ENCODE peak calls at places on chromosome X, in six cellular contexts. One of them, this sample, is unnamed.
A peak's percentile ranks its signal among the peaks of the same experiment; 100 is the strongest.

GRCh38 chrX:68571292-68572256 is 72.7 kb downstream of the YIPF6 start:
- DNase-seq in fibroblast of lung: peak; percentile 82
- DNase-seq in heart right ventricle: no peak
- DNase-seq in omental fat pad: no peak
- DNase-seq in GM06990: peak; percentile 8
- DNase-seq in astrocyte of the spinal cord: peak; percentile 69
- DNase-seq in this sample: peak; percentile 79

GRCh38 chrX:96861228-96861627 is 22.5 kb upstream of the RPA4 start:
- DNase-seq in GM06990: no peak
- DNase-seq in astrocyte of the spinal cord: no peak
- DNase-seq in heart right ventricle: no peak
- DNase-seq in omental fat pad: no peak
- DNase-seq in fibroblast of lung: no peak
- DNase-seq in this sample: no peak

GRCh38 chrX:139820358-139820984 is 112.4 kb downstream of the ATP11C start:
- DNase-seq in omental fat pad: no peak
- DNase-seq in astrocyte of the spinal cord: no peak
- DNase-seq in heart right ventricle: no peak
- DNase-seq in fibroblast of lung: no peak
- DNase-seq in GM06990: no peak
- DNase-seq in this sample: no peak

GRCh38 chrX:78517124-78517523 is 142.0 kb downstream of the RTL3 start:
- DNase-seq in GM06990: peak; percentile 47
- DNase-seq in omental fat pad: no peak
- DNase-seq in astrocyte of the spinal cord: peak; percentile 33
- DNase-seq in fibroblast of lung: peak; percentile 57
- DNase-seq in heart right ventricle: no peak
- DNase-seq in this sample: no peak

GRCh38 chrX:30957753-30958152 is 68.7 kb upstream of the TAB3 start:
- DNase-seq in omental fat pad: no peak
- DNase-seq in astrocyte of the spinal cord: peak; percentile 12
- DNase-seq in GM06990: no peak
- DNase-seq in heart right ventricle: no peak
- DNase-seq in fibroblast of lung: peak; percentile 60
- DNase-seq in this sample: peak; percentile 64

GRCh38 chrX:129755779-129756650 is 17.2 kb downstream of the XPNPEP2 start:
- DNase-seq in fibroblast of lung: no peak
- DNase-seq in heart right ventricle: no peak
- DNase-seq in astrocyte of the spinal cord: no peak
- DNase-seq in omental fat pad: no peak
- DNase-seq in GM06990: no peak
- DNase-seq in this sample: no peak

GRCh38 chrX:49269768-49270248 is at the start of gene PPP1R3F:
- DNase-seq in astrocyte of the spinal cord: no peak
- DNase-seq in GM06990: no peak
- DNase-seq in omental fat pad: no peak
- DNase-seq in heart right ventricle: no peak
- DNase-seq in fibroblast of lung: no peak
- DNase-seq in this sample: no peak

GRCh38 chrX:23434356-23434884 is 99.8 kb downstream of the PTCHD1 start:
- DNase-seq in astrocyte of the spinal cord: peak; percentile 89
- DNase-seq in GM06990: no peak
- DNase-seq in fibroblast of lung: peak; percentile 95
- DNase-seq in omental fat pad: no peak
- DNase-seq in heart right ventricle: peak; percentile 63
- DNase-seq in this sample: peak; percentile 82

GRCh38 chrX:13389501-13389900 is 69.6 kb upstream of the ATXN3L start:
- DNase-seq in omental fat pad: no peak
- DNase-seq in fibroblast of lung: no peak
- DNase-seq in GM06990: no peak
- DNase-seq in heart right ventricle: no peak
- DNase-seq in astrocyte of the spinal cord: no peak
- DNase-seq in this sample: no peak

GRCh38 chrX:131881194-131881593 is 141.9 kb upstream of the STK26 start:
- DNase-seq in astrocyte of the spinal cord: no peak
- DNase-seq in fibroblast of lung: no peak
- DNase-seq in GM06990: no peak
- DNase-seq in omental fat pad: no peak
- DNase-seq in heart right ventricle: no peak
- DNase-seq in this sample: no peak

GRCh38 chrX:35842657-35843056 is 44.5 kb downstream of the MAGEB16 start:
- DNase-seq in heart right ventricle: no peak
- DNase-seq in astrocyte of the spinal cord: no peak
- DNase-seq in GM06990: no peak
- DNase-seq in fibroblast of lung: no peak
- DNase-seq in omental fat pad: no peak
- DNase-seq in this sample: no peak

GRCh38 chrX:10055430-10055829 is 88.3 kb downstream of the CLDN34 start:
- DNase-seq in astrocyte of the spinal cord: no peak
- DNase-seq in omental fat pad: no peak
- DNase-seq in fibroblast of lung: no peak
- DNase-seq in GM06990: no peak
- DNase-seq in heart right ventricle: no peak
- DNase-seq in this sample: no peak

GRCh38 chrX:140434347-140434746 is 70.5 kb downstream of the SOX3 start:
- DNase-seq in GM06990: no peak
- DNase-seq in omental fat pad: no peak
- DNase-seq in fibroblast of lung: no peak
- DNase-seq in heart right ventricle: no peak
- DNase-seq in astrocyte of the spinal cord: no peak
- DNase-seq in this sample: no peak

GRCh38 chrX:154457491-154458115 is 478 bp upstream of the PLXNA3 start:
- DNase-seq in heart right ventricle: peak; percentile 9
- DNase-seq in omental fat pad: no peak
- DNase-seq in GM06990: peak; percentile 74
- DNase-seq in astrocyte of the spinal cord: no peak
- DNase-seq in fibroblast of lung: no peak
- DNase-seq in this sample: peak; percentile 25

GRCh38 chrX:145910017-145910416 is 92.4 kb downstream of the SLITRK2 start:
- DNase-seq in omental fat pad: no peak
- DNase-seq in heart right ventricle: no peak
- DNase-seq in astrocyte of the spinal cord: no peak
- DNase-seq in fibroblast of lung: no peak
- DNase-seq in GM06990: no peak
- DNase-seq in this sample: peak; percentile 14

GRCh38 chrX:12994321-12994720 is 19.4 kb downstream of the TMSB4X start:
- DNase-seq in heart right ventricle: no peak
- DNase-seq in astrocyte of the spinal cord: no peak
- DNase-seq in fibroblast of lung: no peak
- DNase-seq in omental fat pad: no peak
- DNase-seq in GM06990: no peak
- DNase-seq in this sample: no peak

GRCh38 chrX:16711219-16712115 is 1.0 kb downstream of the CTPS2 start:
- DNase-seq in astrocyte of the spinal cord: no peak
- DNase-seq in GM06990: peak; percentile 33
- DNase-seq in heart right ventricle: no peak
- DNase-seq in omental fat pad: no peak
- DNase-seq in fibroblast of lung: no peak
- DNase-seq in this sample: peak; percentile 5

GRCh38 chrX:108307408-108308085 is 130.7 kb downstream of the COL4A6 start:
- DNase-seq in heart right ventricle: peak; percentile 12
- DNase-seq in GM06990: no peak
- DNase-seq in fibroblast of lung: peak; percentile 56
- DNase-seq in astrocyte of the spinal cord: no peak
- DNase-seq in omental fat pad: no peak
- DNase-seq in this sample: peak; percentile 39

GRCh38 chrX:1903380-1903935 is 288.6 kb downstream of the ASMT start:
- DNase-seq in fibroblast of lung: peak; percentile 63
- DNase-seq in GM06990: no peak
- DNase-seq in omental fat pad: no peak
- DNase-seq in astrocyte of the spinal cord: peak; percentile 16
- DNase-seq in heart right ventricle: no peak
- DNase-seq in this sample: peak; percentile 50

GRCh38 chrX:1582686-1583437 is 8.5 kb upstream of the AKAP17A start:
- DNase-seq in omental fat pad: no peak
- DNase-seq in fibroblast of lung: peak; percentile 25
- DNase-seq in astrocyte of the spinal cord: no peak
- DNase-seq in heart right ventricle: no peak
- DNase-seq in GM06990: no peak
- DNase-seq in this sample: peak; percentile 64

GRCh38 chrX:14899607-14900006 is 26.4 kb downstream of the MOSPD2 start:
- DNase-seq in omental fat pad: no peak
- DNase-seq in astrocyte of the spinal cord: peak; percentile 63
- DNase-seq in GM06990: peak; percentile 26
- DNase-seq in fibroblast of lung: peak; percentile 72
- DNase-seq in heart right ventricle: no peak
- DNase-seq in this sample: peak; percentile 32

GRCh38 chrX:1618689-1619088 is 3.8 kb downstream of the ASMT start:
- DNase-seq in GM06990: no peak
- DNase-seq in astrocyte of the spinal cord: no peak
- DNase-seq in fibroblast of lung: no peak
- DNase-seq in heart right ventricle: no peak
- DNase-seq in omental fat pad: no peak
- DNase-seq in this sample: no peak

GRCh38 chrX:131330735-131331134 is 41.6 kb upstream of the IGSF1 start:
- DNase-seq in GM06990: no peak
- DNase-seq in heart right ventricle: no peak
- DNase-seq in astrocyte of the spinal cord: no peak
- DNase-seq in fibroblast of lung: no peak
- DNase-seq in omental fat pad: no peak
- DNase-seq in this sample: no peak

GRCh38 chrX:154717824-154718223 is 33.1 kb downstream of the GAB3 start:
- DNase-seq in astrocyte of the spinal cord: peak; percentile 71
- DNase-seq in GM06990: no peak
- DNase-seq in omental fat pad: no peak
- DNase-seq in fibroblast of lung: peak; percentile 84
- DNase-seq in heart right ventricle: no peak
- DNase-seq in this sample: no peak

GRCh38 chrX:44071847-44072545 is 98.8 kb upstream of the NDP start:
- DNase-seq in fibroblast of lung: peak; percentile 80
- DNase-seq in GM06990: no peak
- DNase-seq in heart right ventricle: no peak
- DNase-seq in omental fat pad: no peak
- DNase-seq in astrocyte of the spinal cord: peak; percentile 29
- DNase-seq in this sample: peak; percentile 68

GRCh38 chrX:129813662-129814061 is 30.0 kb downstream of the ZDHHC9 start:
- DNase-seq in omental fat pad: no peak
- DNase-seq in heart right ventricle: no peak
- DNase-seq in GM06990: no peak
- DNase-seq in fibroblast of lung: no peak
- DNase-seq in astrocyte of the spinal cord: no peak
- DNase-seq in this sample: no peak

DNA sequence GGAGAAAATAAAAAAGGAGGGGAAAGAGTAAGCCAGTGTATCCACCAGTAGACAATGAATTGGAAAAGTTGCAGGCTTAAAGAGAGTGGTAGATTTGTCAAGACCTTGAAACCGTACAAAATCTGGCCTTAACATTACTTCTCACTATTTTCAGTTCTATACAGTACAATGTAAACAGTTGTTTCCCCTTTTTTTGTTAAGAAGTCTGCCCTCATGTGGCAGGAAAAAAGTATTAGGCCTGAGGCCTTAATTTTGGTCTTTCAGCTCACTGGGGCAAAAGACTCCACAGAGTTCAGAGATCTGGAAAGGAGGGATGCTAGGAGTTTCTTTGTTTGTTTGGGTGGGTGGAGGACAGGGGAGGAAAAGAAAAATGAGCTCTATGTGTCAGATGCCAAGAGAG is 92.8 kb upstream of the CCDC160 start:
- DNase-seq in astrocyte of the spinal cord: no peak
- DNase-seq in fibroblast of lung: no peak
- DNase-seq in heart right ventricle: no peak
- DNase-seq in omental fat pad: no peak
- DNase-seq in GM06990: no peak
- DNase-seq in this sample: peak; percentile 36
- TF ChIP-seq CTCF in astrocyte of the spinal cord: peak; percentile 49
- TF ChIP-seq CTCF in fibroblast of lung: peak; percentile 13
- TF ChIP-seq CTCF in heart right ventricle: peak; percentile 5
- TF ChIP-seq CTCF in omental fat pad: no peak
- TF ChIP-seq CTCF in GM06990: peak; percentile 53
- TF ChIP-seq CTCF in this sample: peak; percentile 38

DNA sequence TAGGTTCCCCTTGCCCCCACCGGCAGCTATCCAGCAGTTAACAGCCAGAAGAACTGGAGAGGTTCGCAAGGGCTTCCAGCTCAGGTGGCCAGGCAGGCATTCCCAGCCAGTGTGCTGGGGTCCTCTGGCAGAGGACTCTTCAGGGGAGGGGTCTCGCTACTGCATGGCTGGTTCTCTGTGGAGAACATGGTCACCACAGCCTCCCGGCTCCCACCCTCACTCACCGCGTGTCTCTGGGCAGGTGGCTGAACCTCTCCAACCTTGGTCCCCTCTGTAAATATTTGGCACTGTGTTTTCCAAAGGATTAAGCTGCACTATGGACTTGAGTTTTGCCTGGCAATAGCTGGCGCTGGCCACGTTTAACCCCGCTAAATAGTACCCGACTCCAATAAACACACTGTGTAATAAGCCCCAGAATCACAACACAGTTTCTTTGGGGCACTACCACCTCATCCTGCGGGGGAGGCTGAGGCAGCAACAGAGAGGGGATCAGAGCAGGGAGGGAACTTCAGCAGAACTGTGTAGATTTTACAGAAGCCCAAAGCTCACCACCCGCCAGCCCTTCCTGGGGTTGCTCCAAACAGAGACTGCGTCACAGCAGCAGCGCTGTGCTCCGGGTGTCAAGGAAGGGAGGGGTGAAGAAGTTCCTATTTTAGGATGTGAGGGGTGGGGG is 15.2 kb downstream of the BCOR start:
- DNase-seq in omental fat pad: no peak
- DNase-seq in fibroblast of lung: no peak
- DNase-seq in astrocyte of the spinal cord: no peak
- DNase-seq in heart right ventricle: no peak
- DNase-seq in GM06990: no peak
- DNase-seq in this sample: no peak
- TF ChIP-seq CTCF in omental fat pad: no peak
- TF ChIP-seq CTCF in fibroblast of lung: no peak
- TF ChIP-seq CTCF in astrocyte of the spinal cord: no peak
- TF ChIP-seq CTCF in heart right ventricle: no peak
- TF ChIP-seq CTCF in GM06990: no peak
- TF ChIP-seq CTCF in this sample: no peak

DNA sequence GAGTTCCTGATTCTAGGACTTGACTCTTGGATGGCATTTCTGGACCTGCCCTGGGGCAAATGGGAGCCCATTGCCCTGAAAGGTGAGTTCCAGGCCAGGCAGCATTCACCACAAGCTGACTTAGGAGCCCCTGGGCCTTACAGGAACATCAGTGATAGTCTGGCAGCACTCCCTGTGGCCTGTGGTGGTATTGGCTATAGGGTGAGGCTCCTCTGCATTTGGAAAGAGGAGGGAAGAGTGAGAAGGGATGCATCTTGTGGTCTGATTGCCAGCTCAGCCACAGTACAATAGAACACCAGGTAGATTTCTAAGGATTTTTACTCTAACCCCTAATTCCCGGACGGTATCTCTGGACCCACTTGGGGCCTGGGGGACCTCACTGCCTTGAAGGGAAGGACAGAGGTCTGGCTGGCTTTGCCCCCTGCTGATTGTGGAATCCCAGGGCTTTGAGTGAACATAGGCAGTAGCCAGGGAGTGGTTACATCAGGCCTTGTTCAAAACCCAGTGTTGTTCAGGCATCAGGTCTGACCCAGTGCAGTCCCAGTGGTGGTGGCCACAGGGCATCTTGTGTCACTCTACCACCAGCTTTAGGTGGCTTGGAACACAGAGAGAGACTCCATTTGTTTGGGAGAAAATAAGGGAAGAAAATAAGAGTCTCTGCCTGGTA is 32.9 kb downstream of the MAGED4 start:
- DNase-seq in heart right ventricle: no peak
- DNase-seq in astrocyte of the spinal cord: no peak
- DNase-seq in GM06990: no peak
- DNase-seq in fibroblast of lung: no peak
- DNase-seq in omental fat pad: no peak
- DNase-seq in this sample: no peak
- TF ChIP-seq CTCF in heart right ventricle: no peak
- TF ChIP-seq CTCF in astrocyte of the spinal cord: no peak
- TF ChIP-seq CTCF in GM06990: no peak
- TF ChIP-seq CTCF in fibroblast of lung: no peak
- TF ChIP-seq CTCF in omental fat pad: no peak
- TF ChIP-seq CTCF in this sample: no peak

GRCh38 chrX:87337267-87337666 is 180.3 kb upstream of the KLHL4 start:
- DNase-seq in fibroblast of lung: no peak
- DNase-seq in heart right ventricle: no peak
- DNase-seq in astrocyte of the spinal cord: no peak
- DNase-seq in GM06990: no peak
- DNase-seq in omental fat pad: no peak
- DNase-seq in this sample: no peak
- TF ChIP-seq CTCF in fibroblast of lung: no peak
- TF ChIP-seq CTCF in heart right ventricle: no peak
- TF ChIP-seq CTCF in astrocyte of the spinal cord: no peak
- TF ChIP-seq CTCF in GM06990: no peak
- TF ChIP-seq CTCF in omental fat pad: no peak
- TF ChIP-seq CTCF in this sample: peak; percentile 13

This sample was measured in MCF 10A.